ENCODE peak calls at places on chromosome 13, in five cellular contexts. P, S, I, F and R are unnamed samples. For H3K36me3 and H3K27me3, the result is how much of the 10 kb centered on the place peaks cover.

GRCh38 chr13:32168136-32168535 is 136.6 kb downstream of the FRY start:
- DNase-seq in P (no peak), S (no peak), I (no peak), F (no peak), R (no peak)

GRCh38 chr13:97329331-97329730 is 104.6 kb upstream of the RAP2A start:
- DNase-seq in P (no peak), S (no peak), I (peak), F (no peak), R (no peak)

GRCh38 chr13:44605711-44606110 is 29.6 kb upstream of the TSC22D1 start:
- DNase-seq in P (no peak), S (no peak), I (no peak), F (no peak), R (no peak)

GRCh38 chr13:27130223-27131015 is 41.2 kb downstream of the USP12 start:
- DNase-seq in P (no peak), S (no peak), I (peak), F (no peak), R (peak)

GRCh38 chr13:31631071-31631470 is 108.3 kb upstream of the RXFP2 start:
- DNase-seq in P (no peak), S (no peak), I (no peak), F (no peak), R (no peak)

GRCh38 chr13:60627071-60627686 is 230.2 kb downstream of the TDRD3 start:
- DNase-seq in P (no peak), S (no peak), I (peak), F (no peak), R (no peak)

GRCh38 chr13:23321534-23322241 is 111.8 kb downstream of the SACS start:
- DNase-seq in P (peak), S (peak), I (peak), F (no peak), R (peak)

GRCh38 chr13:44300895-44301638 is 72.6 kb upstream of the SERP2 start:
- DNase-seq in P (peak), S (no peak), I (peak), F (no peak), R (peak)

GRCh38 chr13:100399455-100399854 is 189.1 kb downstream of the GGACT start:
- DNase-seq in P (no peak), S (no peak), I (no peak), F (no peak), R (no peak)

GRCh38 chr13:40023608-40024577 is 368.4 kb downstream of the COG6 start:
- DNase-seq in P (no peak), S (no peak), I (no peak), F (no peak), R (no peak)

GRCh38 chr13:40024962-40025714 is 369.7 kb downstream of the COG6 start:
- DNase-seq in P (peak), S (no peak), I (peak), F (no peak), R (no peak)

GRCh38 chr13:40026174-40026585 is 370.7 kb downstream of the COG6 start:
- DNase-seq in P (no peak), S (no peak), I (peak), F (no peak), R (no peak)

GRCh38 chr13:40026741-40027140 is 371.3 kb downstream of the COG6 start:
- DNase-seq in P (no peak), S (no peak), I (no peak), F (no peak), R (no peak)

GRCh38 chr13:40024578-40024952 is 369.1 kb downstream of the COG6 start:
- DNase-seq in P (no peak), S (no peak), I (peak), F (no peak), R (no peak)
- H3K36me3 ChIP-seq in P (under half), S (under half), I (under half), F (under half), R (under half)

DNA sequence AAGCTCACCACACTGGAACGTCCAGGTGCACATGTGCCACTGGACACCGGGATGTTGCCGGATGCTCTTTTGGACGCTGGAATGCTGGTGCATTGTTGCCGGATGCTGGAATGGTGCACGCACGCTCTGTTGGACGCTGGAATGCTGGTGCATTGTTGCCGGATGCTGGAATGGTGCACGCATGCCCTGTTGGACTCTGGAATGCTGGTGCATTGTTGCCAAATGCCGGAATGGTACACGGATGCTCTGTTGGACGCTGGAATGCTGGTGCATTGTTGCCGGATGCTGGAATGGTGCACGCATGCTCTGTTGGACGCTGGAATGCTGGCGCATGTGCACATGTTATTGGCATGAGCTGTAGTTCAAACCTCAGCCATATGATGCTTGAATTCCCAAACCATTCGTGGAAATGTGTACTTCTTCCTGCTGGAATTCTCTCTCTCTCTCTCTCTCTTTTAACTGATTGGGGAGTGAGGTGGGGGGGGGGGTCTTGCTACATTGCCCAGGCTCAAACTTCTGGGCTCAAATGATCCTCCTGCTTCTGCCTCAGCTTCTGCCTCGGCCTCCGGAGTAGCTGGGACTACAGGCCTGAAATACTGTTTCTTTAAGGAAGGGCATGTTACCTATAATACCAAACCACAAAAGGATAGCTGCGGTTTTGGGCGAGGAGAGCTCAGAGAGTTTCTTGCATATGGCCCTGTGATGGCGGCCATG is 1.2 kb upstream of the MCF2L start:
- DNase-seq in P (no peak), S (peak), I (no peak), F (peak), R (peak)
- H3K27me3 ChIP-seq in P (under half), S (under half), I (under half), F (under half), R (half or more)

DNA sequence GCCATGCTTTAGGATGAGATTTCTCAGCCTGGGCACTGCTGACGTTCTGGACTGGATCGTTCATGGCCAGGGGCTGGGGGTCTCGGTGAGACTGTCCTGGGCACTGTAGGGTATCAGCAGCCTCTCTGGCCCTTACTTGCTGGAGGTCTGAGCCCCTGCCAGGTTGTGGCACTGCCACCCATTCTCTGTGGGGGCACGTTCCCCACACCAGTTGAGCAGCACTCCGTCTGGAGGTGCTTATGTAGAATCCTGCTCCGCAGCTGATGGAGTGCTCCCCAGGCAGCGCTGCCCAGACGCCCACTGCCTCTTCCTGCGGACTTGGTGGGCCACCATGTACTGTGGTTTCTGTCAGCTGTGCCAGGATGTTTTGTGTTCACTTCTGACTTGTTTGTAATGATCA is 41.2 kb upstream of the TEX29 start:
- DNase-seq in P (no peak), S (no peak), I (no peak), F (no peak), R (no peak)
- H3K36me3 ChIP-seq in P (half or more), S (half or more), I (under half), F (half or more), R (under half)

GRCh38 chr13:111399776-111400505 is 79.5 kb downstream of the TEX29 start:
- DNase-seq in P (no peak), S (no peak), I (no peak), F (peak), R (no peak)

GRCh38 chr13:111397202-111397880 is 76.9 kb downstream of the TEX29 start:
- DNase-seq in P (no peak), S (no peak), I (no peak), F (peak), R (no peak)

GRCh38 chr13:111398196-111398595 is 77.8 kb downstream of the TEX29 start:
- DNase-seq in P (no peak), S (no peak), I (no peak), F (peak), R (no peak)

GRCh38 chr13:111399334-111399733 is 78.9 kb downstream of the TEX29 start:
- DNase-seq in P (no peak), S (no peak), I (no peak), F (peak), R (no peak)

GRCh38 chr13:111398715-111399299 is 78.4 kb downstream of the TEX29 start:
- DNase-seq in P (no peak), S (no peak), I (no peak), F (peak), R (no peak)
- H3K27me3 ChIP-seq in P (half or more), S (under half), I (under half), F (under half), R (under half)

DNA sequence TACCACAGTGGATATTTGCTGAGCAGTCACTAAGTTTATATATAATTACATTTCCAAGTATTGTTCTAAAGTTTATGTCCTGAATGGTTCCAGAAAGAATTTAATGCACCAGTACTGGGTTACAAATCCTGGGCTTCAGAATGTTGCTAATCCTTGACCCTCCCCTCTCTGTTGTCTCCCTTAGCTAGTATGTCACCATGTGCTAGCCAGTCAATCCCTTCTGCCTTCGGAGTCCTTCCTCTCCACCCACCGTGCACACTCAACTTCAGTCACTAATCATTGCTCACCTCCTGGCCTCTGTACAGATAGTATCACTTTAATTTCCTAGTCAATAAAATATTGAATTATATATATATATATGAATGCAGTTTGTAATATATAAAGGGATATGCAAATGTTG is 7.5 kb downstream of the FAM124A start:
- DNase-seq in P (no peak), S (no peak), I (no peak), F (no peak), R (no peak)
- H3K36me3 ChIP-seq in P (under half), S (under half), I (under half), F (under half), R (under half)

DNA sequence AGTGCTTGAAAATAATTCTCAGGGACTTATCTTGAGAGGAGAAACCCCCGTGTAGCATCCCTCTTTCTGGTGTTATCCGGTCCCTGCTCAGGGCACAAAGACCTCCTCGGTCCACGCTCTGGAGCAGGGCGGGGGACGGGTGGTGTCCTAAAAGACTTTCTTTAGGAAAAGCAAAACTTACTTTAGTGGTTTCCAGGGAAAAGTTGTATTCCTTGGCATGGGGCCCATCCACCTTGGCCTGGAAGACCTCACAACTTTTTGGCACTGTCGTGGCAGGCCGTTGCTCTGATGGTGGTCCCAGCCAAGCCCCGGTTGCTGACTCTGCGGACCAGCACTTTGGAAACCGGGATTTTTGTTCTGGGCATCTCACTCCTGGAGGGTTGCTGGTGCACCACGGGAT is 2.7 kb downstream of the AMER2 start:
- DNase-seq in P (no peak), S (no peak), I (no peak), F (no peak), R (no peak)
- H3K27me3 ChIP-seq in P (half or more), S (under half), I (half or more), F (under half), R (under half)

GRCh38 chr13:52677823-52678222 is 25.2 kb downstream of the SUGT1 start:
- DNase-seq in P (no peak), S (no peak), I (no peak), F (no peak), R (no peak)
- H3K36me3 ChIP-seq in P (half or more), S (half or more), I (under half), F (half or more), R (under half)